ENCODE peak calls at places on chromosome 7, in ten cellular contexts. P, S, K, T, C, B, D, X, I and H are unnamed samples.
A peak's percentile ranks its signal among the peaks of the same experiment; 100 is the strongest.

GRCh38 chr7:42247301-42247700 is 10.3 kb upstream of the GLI3 start:
- DNase-seq in P (no peak), S (peak; percentile 44), K (no peak), T (no peak), C (no peak), B (no peak), D (peak; percentile 91), X (no peak), I (peak; percentile 74), H (no peak)

GRCh38 chr7:90710466-90710850 is 114.3 kb downstream of the CDK14 start:
- DNase-seq in P (no peak), S (no peak), K (no peak), T (no peak), C (no peak), B (no peak), D (no peak), X (no peak), I (no peak), H (no peak)

GRCh38 chr7:101953248-101953819 is 135.9 kb downstream of the CUX1 start:
- DNase-seq in P (no peak), S (no peak), K (no peak), T (no peak), C (no peak), B (no peak), D (peak; percentile 89), X (no peak), I (peak; percentile 92), H (no peak)

GRCh38 chr7:80078159-80078731 is 56.4 kb upstream of the GNAI1 start:
- DNase-seq in P (no peak), S (peak; percentile 86), K (no peak), T (no peak), C (no peak), B (no peak), D (peak; percentile 37), X (no peak), I (peak; percentile 40), H (no peak)

GRCh38 chr7:143259765-143260164 is 3.5 kb upstream of the GSTK1 start:
- DNase-seq in P (no peak), S (no peak), K (no peak), T (no peak), C (no peak), B (no peak), D (no peak), X (no peak), I (no peak), H (no peak)

GRCh38 chr7:23474098-23474828 is 4.0 kb upstream of the IGF2BP3 start:
- DNase-seq in P (peak; percentile 60), S (peak; percentile 100), K (peak; percentile 87), T (peak; percentile 87), C (peak; percentile 54), B (no peak), D (peak; percentile 94), X (peak; percentile 47), I (peak; percentile 95), H (peak; percentile 30)

GRCh38 chr7:49479936-49480544 is 293.4 kb upstream of the VWC2 start:
- DNase-seq in P (no peak), S (no peak), K (no peak), T (no peak), C (no peak), B (no peak), D (no peak), X (no peak), I (no peak), H (no peak)

GRCh38 chr7:36160313-36160712 is 7.3 kb downstream of the EEPD1 start:
- DNase-seq in P (no peak), S (no peak), K (no peak), T (no peak), C (no peak), B (no peak), D (no peak), X (no peak), I (no peak), H (no peak)

GRCh38 chr7:119436882-119437281 is 836.1 kb upstream of the KCND2 start:
- DNase-seq in P (no peak), S (no peak), K (no peak), T (no peak), C (no peak), B (no peak), D (no peak), X (no peak), I (no peak), H (no peak)

GRCh38 chr7:2670171-2670570 is 17.8 kb upstream of the AMZ1 start:
- DNase-seq in P (no peak), S (no peak), K (peak; percentile 53), T (no peak), C (no peak), B (no peak), D (no peak), X (no peak), I (no peak), H (no peak)

GRCh38 chr7:63521-64021 is 128.8 kb upstream of the FAM20C start:
- DNase-seq in P (no peak), S (no peak), K (no peak), T (peak; percentile 73), C (no peak), B (no peak), D (no peak), X (no peak), I (no peak), H (no peak)

GRCh38 chr7:28686418-28686800 is 271.7 kb downstream of the TRIL start:
- DNase-seq in P (no peak), S (peak; percentile 84), K (no peak), T (no peak), C (peak; percentile 44), B (no peak), D (peak; percentile 88), X (no peak), I (peak; percentile 79), H (no peak)

GRCh38 chr7:76386691-76387260 is 22.7 kb downstream of the SSC4D start:
- DNase-seq in P (no peak), S (no peak), K (peak; percentile 2), T (no peak), C (no peak), B (no peak), D (peak; percentile 39), X (no peak), I (peak; percentile 54), H (no peak)

DNA sequence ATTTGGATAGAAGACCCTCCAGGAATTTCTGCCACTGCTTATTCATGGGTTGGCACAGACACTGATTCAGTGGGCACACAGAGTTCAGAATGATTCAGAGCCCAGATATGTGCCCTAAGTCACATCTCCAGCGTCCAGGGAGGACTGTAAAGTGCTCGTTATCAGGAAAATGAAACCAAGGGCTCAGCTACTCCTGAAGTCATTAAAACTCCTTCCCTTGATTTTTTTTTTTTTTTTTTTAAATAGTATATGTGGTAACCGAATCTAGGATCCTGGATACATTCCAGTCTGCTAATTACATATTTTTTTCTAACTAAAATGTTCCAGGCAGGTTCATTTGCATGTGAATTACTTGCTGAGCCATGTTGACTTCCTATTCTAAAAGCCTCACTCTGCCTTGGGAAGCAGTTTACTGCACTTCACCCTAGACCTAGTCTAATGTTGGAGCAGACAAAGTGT is 34.7 kb downstream of the MET start:
- DNase-seq in P (no peak), S (peak; percentile 54), K (no peak), T (no peak), C (no peak), B (no peak), D (peak; percentile 75), X (no peak), I (no peak), H (no peak)
- H3K4me3 ChIP-seq in P (no peak overlapping the region), S (peak overlapping the region; percentile 11), K (no peak overlapping the region), T (no peak overlapping the region), C (peak overlapping the region; percentile 4), B (no peak overlapping the region), D (no peak overlapping the region), X (no peak overlapping the region), I (no peak overlapping the region), H (no peak overlapping the region)

DNA sequence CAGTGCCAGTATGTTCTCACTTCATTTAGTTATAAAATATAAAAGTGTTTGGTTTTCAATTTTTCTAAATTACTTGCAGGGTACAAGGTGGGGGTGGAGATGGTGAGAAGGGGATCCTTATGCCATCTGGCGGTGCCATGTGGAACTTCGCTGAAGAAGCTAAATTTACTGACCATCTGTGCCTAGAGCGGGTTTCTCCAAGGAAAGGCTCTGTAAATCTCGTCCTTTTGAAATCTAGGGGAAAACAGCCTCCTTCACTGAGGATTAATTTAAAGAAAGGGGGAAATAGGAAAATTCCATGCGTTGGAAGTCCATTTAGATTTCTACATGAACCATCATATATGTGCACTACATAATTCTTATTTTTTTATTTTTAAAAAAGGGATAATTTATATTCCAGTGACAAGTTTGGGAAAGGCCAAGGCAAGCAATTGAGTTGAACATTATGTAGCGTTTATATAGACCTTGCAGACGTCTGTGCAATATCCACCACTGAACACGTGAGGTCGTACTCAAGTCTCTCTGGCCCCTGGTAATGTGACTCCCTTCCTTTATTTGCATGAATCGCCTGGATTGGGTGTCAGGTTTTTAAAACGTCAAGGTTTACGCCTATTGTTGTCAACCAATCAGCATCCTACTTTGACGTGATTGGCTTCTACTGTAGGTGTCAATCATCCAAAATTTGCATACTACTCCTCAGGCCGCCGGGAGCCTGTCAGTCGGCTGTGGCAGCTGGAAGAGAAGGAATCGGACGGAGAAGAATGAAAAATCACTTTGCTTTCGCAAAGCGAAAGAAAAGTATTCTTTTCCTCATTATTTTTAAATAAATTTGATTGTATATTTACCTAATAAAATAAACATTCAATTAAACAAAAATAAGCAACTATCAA is 297.1 kb upstream of the NFE2L3 start:
- DNase-seq in P (no peak), S (peak; percentile 99), K (no peak), T (peak; percentile 78), C (no peak), B (no peak), D (peak; percentile 87), X (peak; percentile 79), I (peak; percentile 100), H (no peak)
- H3K4me1 ChIP-seq in P (peaks cover 59% of the 10 kb centered on the region), S (peaks cover 14% of the 10 kb centered on the region), K (no peaks in the 10 kb centered on the region), T (no peaks in the 10 kb centered on the region), C (peaks cover 10% of the 10 kb centered on the region), B (peaks cover 23% of the 10 kb centered on the region), D (peaks cover 11% of the 10 kb centered on the region), X (peaks cover 28% of the 10 kb centered on the region), I (peaks cover 9% of the 10 kb centered on the region), H (peaks cover 23% of the 10 kb centered on the region)

DNA sequence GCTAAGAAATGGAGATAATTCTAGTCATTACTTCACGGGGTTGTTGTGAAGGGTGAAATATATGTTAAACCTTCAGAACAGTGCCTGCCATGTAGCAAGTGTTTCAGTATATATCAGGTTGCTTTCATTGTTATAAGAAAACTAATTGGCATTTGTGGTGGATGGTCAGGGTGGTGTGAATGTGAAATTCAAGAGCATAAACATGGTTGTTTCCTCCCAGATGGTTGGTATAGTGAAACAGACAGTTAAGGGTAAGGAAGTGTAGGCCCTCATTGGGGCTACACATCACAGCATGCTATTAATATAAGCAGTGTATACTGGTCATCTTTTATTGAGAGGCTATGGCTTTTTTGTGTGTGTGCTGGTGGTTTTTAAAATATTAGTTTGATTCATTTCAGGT is 171.6 kb downstream of the AUTS2 start:
- DNase-seq in P (no peak), S (no peak), K (no peak), T (no peak), C (no peak), B (no peak), D (no peak), X (no peak), I (no peak), H (no peak)
- H3K4me3 ChIP-seq in P (no peak overlapping the region), S (no peak overlapping the region), K (no peak overlapping the region), T (no peak overlapping the region), C (no peak overlapping the region), B (no peak overlapping the region), D (no peak overlapping the region), X (no peak overlapping the region), I (no peak overlapping the region), H (no peak overlapping the region)

DNA sequence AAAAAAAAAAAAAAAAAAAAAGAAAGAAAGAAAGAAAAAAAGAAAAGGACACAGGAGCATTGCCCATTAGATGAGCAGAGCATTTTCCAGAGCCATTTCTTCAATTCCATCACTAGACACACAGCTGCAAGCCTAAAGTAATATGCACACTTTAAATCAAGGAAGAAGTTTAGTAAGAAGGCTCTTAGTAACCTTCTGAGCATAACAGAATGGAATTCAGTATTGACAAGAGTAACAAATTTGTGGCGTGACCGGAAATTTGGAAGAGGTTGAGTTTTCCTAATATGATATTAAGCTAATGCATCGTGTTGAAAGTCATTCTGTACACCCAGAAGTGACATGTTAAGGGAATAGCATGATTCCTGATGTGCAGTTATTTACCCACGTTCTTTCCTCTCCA is 35.3 kb downstream of the SMURF1 start:
- DNase-seq in P (no peak), S (no peak), K (no peak), T (no peak), C (no peak), B (no peak), D (peak; percentile 67), X (no peak), I (peak; percentile 73), H (no peak)
- H3K4me1 ChIP-seq in P (peaks cover 75% of the 10 kb centered on the region), S (peaks cover 19% of the 10 kb centered on the region), K (peaks cover 10% of the 10 kb centered on the region), T (peaks cover 14% of the 10 kb centered on the region), C (peaks cover 8% of the 10 kb centered on the region), B (peaks cover 24% of the 10 kb centered on the region), D (peaks cover 36% of the 10 kb centered on the region), X (peaks cover 63% of the 10 kb centered on the region), I (peaks cover 38% of the 10 kb centered on the region), H (peaks cover 5% of the 10 kb centered on the region)